ENCODE peak calls at places on chromosomes 11 and 22, in seven cellular contexts. M is H1, G is right cardiac atrium, S is esophagus squamous epithelium, K is fibroblast of lung, O is GM23338, B is mammary epithelial cell. Q is an unnamed sample. For H3K4me1, the result is how much of the 10 kb centered on the place peaks cover.

GRCh38 chr11:67409781-67410368 is 5.6 kb upstream of the CARNS1 start:
- DNase-seq in M (peak), G (no peak), S (no peak), K (no peak), O (peak), B (no peak), Q (peak)

GRCh38 chr11:123193742-123194141 is 1.3 kb downstream of the CLMP start:
- DNase-seq in M (no peak), G (no peak), S (no peak), K (no peak), O (no peak), B (no peak), Q (no peak)

GRCh38 chr11:57512646-57513445 is 2.7 kb downstream of the SLC43A1 start:
- DNase-seq in M (no peak), G (no peak), S (no peak), K (no peak), O (no peak), B (no peak), Q (no peak)

GRCh38 chr22:19824197-19825015 is 30.3 kb downstream of the GNB1L start:
- DNase-seq in M (no peak), G (no peak), S (no peak), K (no peak), O (no peak), B (no peak), Q (no peak)

GRCh38 chr22:35328472-35328885 is 28.8 kb downstream of the TOM1 start:
- DNase-seq in M (no peak), G (no peak), S (no peak), K (no peak), O (no peak), B (no peak), Q (no peak)

GRCh38 chr11:64593156-64594105 is 2.4 kb downstream of the SLC22A12 start:
- DNase-seq in M (no peak), G (no peak), S (no peak), K (no peak), O (no peak), B (no peak), Q (no peak)

GRCh38 chr11:7892751-7893356 is 38.2 kb downstream of the OR10A6 start:
- DNase-seq in M (no peak), G (no peak), S (no peak), K (peak), O (peak), B (peak), Q (peak)

GRCh38 chr11:86812981-86813380 is 12.6 kb downstream of the PRSS23 start:
- DNase-seq in M (no peak), G (no peak), S (no peak), K (no peak), O (no peak), B (no peak), Q (no peak)

GRCh38 chr11:103546236-103546635 is 437.0 kb downstream of the DYNC2H1 start:
- DNase-seq in M (no peak), G (no peak), S (no peak), K (peak), O (no peak), B (peak), Q (no peak)

GRCh38 chr11:12587333-12587997 is 86.8 kb upstream of the TEAD1 start:
- DNase-seq in M (no peak), G (no peak), S (no peak), K (peak), O (peak), B (peak), Q (no peak)

GRCh38 chr11:1943977-1944376 is 3.2 kb upstream of the MRPL23 start:
- DNase-seq in M (no peak), G (no peak), S (no peak), K (no peak), O (no peak), B (peak), Q (no peak)

DNA sequence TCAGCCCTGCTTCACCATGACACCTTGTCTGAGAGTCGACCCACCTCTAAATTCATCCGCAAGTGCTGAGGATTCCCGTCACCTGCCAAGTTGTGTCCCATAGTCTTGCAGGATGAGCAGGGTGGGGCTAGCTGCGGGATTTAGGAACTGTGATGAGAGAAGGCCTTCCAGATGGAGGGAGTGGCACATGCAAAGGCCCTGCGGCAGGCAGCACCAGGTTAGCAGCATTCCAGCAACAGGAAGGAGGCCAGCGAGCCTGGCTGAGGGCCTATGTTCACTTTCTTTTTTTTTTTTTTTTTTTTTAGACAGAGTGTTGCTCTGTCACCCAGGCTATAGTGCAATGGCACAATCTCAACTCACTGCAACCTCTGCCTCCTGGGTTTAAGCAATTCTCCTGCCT is 31.8 kb downstream of the ANO1 start:
- DNase-seq in M (no peak), G (no peak), S (no peak), K (no peak), O (no peak), B (no peak), Q (no peak)
- H3K27ac ChIP-seq in M (no peak), G (no peak), S (no peak), K (no peak), O (no peak), B (no peak), Q (no peak)

GRCh38 chr11:33703771-33704170 is 3.1 kb upstream of the C11orf91 start:
- DNase-seq in M (no peak), G (no peak), S (no peak), K (no peak), O (no peak), B (peak), Q (no peak)

GRCh38 chr11:33704240-33705002 is 3.8 kb upstream of the C11orf91 start:
- DNase-seq in M (no peak), G (no peak), S (no peak), K (no peak), O (no peak), B (no peak), Q (no peak)

GRCh38 chr11:33701302-33701701 is 676 bp upstream of the C11orf91 start:
- DNase-seq in M (no peak), G (no peak), S (no peak), K (peak), O (no peak), B (peak), Q (no peak)

GRCh38 chr11:33701831-33702230 is 1.2 kb upstream of the C11orf91 start:
- DNase-seq in M (no peak), G (no peak), S (no peak), K (peak), O (no peak), B (peak), Q (no peak)

DNA sequence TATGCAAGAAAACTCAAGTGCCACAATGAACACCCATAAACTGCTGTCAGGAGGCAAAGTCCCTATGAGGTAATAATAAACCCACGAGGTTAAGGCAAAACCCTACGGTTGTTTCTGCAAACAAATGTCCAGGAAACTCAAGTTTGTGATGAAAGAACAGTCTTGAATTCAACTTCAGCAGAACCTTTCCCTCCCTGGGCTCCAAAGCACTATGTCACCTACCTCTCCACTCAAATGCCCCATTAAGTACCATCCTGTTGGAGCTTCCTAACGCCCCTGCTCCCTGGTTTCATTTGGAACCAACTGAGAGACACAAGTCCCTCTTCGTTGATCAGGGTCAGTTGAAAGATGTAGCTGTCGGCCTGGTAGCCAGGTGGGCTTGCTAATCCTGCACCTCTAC is 2.6 kb upstream of the C11orf91 start:
- DNase-seq in M (no peak), G (no peak), S (no peak), K (no peak), O (no peak), B (peak), Q (no peak)
- H3K4me1 ChIP-seq in M (under half), G (under half), S (half or more), K (under half), O (under half), B (half or more), Q (under half)

GRCh38 chr11:27280131-27280530 is 82.9 kb downstream of the CCDC34 start:
- DNase-seq in M (no peak), G (no peak), S (no peak), K (no peak), O (no peak), B (no peak), Q (no peak)
- H3K27ac ChIP-seq in M (no peak), G (no peak), S (no peak), K (no peak), O (no peak), B (no peak), Q (no peak)

GRCh38 chr22:25567305-25567704 is 2.8 kb downstream of the GRK3 start:
- DNase-seq in M (no peak), G (no peak), S (no peak), K (no peak), O (no peak), B (peak), Q (no peak)
- H3K4me1 ChIP-seq in M (under half), G (under half), S (under half), K (under half), O (half or more), B (under half), Q (under half)

GRCh38 chr11:27390959-27391326 is 27.9 kb upstream of the CCDC34 start:
- DNase-seq in M (no peak), G (no peak), S (no peak), K (no peak), O (no peak), B (no peak), Q (no peak)
- H3K27ac ChIP-seq in M (no peak), G (no peak), S (no peak), K (no peak), O (peak), B (no peak), Q (peak)